ENCODE peak calls at places on chromosomes 6 and 20, in eight cellular contexts. V is mammary epithelial cell; H is endothelial cell; F is stimulated activated CD4-positive, alpha-beta T cell treated with anti-CD3 and anti-CD28 coated beads, Interleukin-12 subunit alpha, Interleukin-12 subunit beta, amount 100 ng/mL, for 4 hours; Z is coronary artery; B is adrenal gland; K is NCI-H1105; G is SW480. L is an unnamed sample.

GRCh38 chr6:163416640-163417253 is 2.2 kb downstream of the QKI start:
- DNase-seq in K (peak; percentile 67), F (no peak), G (peak; percentile 63), H (peak; percentile 53), V (peak; percentile 79), B (peak; percentile 76), Z (no peak), L (no peak)

GRCh38 chr20:44614525-44614924 is 32.1 kb downstream of the PKIG start:
- DNase-seq in Z (no peak), V (no peak), H (no peak), K (no peak), B (no peak), G (no peak), F (no peak), L (no peak)

GRCh38 chr20:51009303-51010042 is 13.4 kb downstream of the KCNG1 start:
- DNase-seq in B (no peak), V (no peak), H (no peak), Z (no peak), K (no peak), G (no peak), F (no peak), L (no peak)

GRCh38 chr6:6930223-6930880 is 177.4 kb upstream of the RREB1 start:
- DNase-seq in K (no peak), F (no peak), V (no peak), B (no peak), G (no peak), Z (no peak), H (no peak), L (no peak)

GRCh38 chr20:23119456-23120216 is 33.5 kb upstream of the CD93 start:
- DNase-seq in Z (no peak), K (no peak), V (no peak), B (no peak), F (no peak), H (no peak), G (no peak), L (no peak)

GRCh38 chr20:45470939-45471338 is 1.4 kb downstream of the WFDC2 start:
- DNase-seq in K (no peak), H (no peak), G (peak; percentile 23), V (no peak), Z (no peak), B (no peak), F (no peak), L (no peak)

GRCh38 chr6:110287462-110288341 is 70.4 kb downstream of the METTL24 start:
- DNase-seq in G (no peak), V (no peak), F (no peak), B (no peak), H (no peak), Z (no peak), K (no peak), L (no peak)

GRCh38 chr6:97594834-97595233 is 311.8 kb upstream of the MMS22L start:
- DNase-seq in F (no peak), K (no peak), B (no peak), G (no peak), H (no peak), Z (no peak), V (no peak), L (no peak)

GRCh38 chr6:158751842-158752424 is 67.2 kb downstream of the EZR start:
- DNase-seq in G (no peak), V (no peak), H (no peak), F (no peak), K (no peak), Z (no peak), B (peak; percentile 49), L (no peak)

GRCh38 chr6:144477841-144478240 is 192.7 kb downstream of the UTRN start:
- DNase-seq in B (no peak), Z (no peak), V (no peak), F (no peak), G (no peak), K (no peak), H (no peak), L (no peak)

GRCh38 chr20:3093861-3094361 is 9.4 kb upstream of the AVP start:
- DNase-seq in Z (no peak), H (no peak), V (no peak), G (no peak), B (no peak), F (no peak), K (no peak), L (no peak)

GRCh38 chr6:148557796-148558457 is 188.9 kb upstream of the UST start:
- DNase-seq in F (no peak), V (no peak), H (no peak), B (no peak), G (peak; percentile 13), Z (no peak), K (no peak), L (no peak)

GRCh38 chr20:50865591-50865990 is 65.6 kb downstream of the ADNP start:
- DNase-seq in V (peak; percentile 74), F (no peak), B (no peak), K (no peak), H (no peak), Z (no peak), G (no peak), L (no peak)

GRCh38 chr6:38610050-38610619 is 29.6 kb downstream of the BTBD9 start:
- DNase-seq in F (no peak), V (no peak), Z (no peak), K (no peak), B (no peak), G (no peak), H (no peak), L (no peak)

GRCh38 chr6:148269386-148269785 is 73.3 kb upstream of the SASH1 start:
- DNase-seq in Z (no peak), V (no peak), B (no peak), G (no peak), K (no peak), H (no peak), F (no peak), L (no peak)

GRCh38 chr6:29757701-29758293 is 34.6 kb downstream of the HLA-F start:
- DNase-seq in V (no peak), F (no peak), G (no peak), B (no peak), K (no peak), Z (no peak), H (no peak), L (no peak)

GRCh38 chr20:25022680-25023079 is 30.1 kb upstream of the APMAP start:
- DNase-seq in B (no peak), Z (no peak), F (no peak), H (no peak), K (no peak), G (no peak), V (peak; percentile 86), L (no peak)

GRCh38 chr20:25361287-25361683 is 29.4 kb downstream of the ABHD12 start:
- DNase-seq in B (no peak), Z (no peak), H (no peak), K (no peak), V (no peak), G (no peak), F (no peak), L (no peak)